ENCODE peak calls at places on chromosomes 11 and 22, in ten cellular contexts. Z is RPMI8226; M is T-helper 1 cell; A is stimulated activated CD4-positive, alpha-beta T cell treated with anti-CD3 and anti-CD28 coated beads, Interleukin-12 subunit alpha, Interleukin-12 subunit beta, amount 100 ng/mL, for 24 hours; C is activated T-cell treated with anti-CD3 and anti-CD28 coated beads for 1 hour; K is T-helper 2 cell treated with Interferon-gamma antibody and Interleukin-4, amounts not matched to agents 5 μg/mL and 100 μg/mL, for 36 hours; T is fibroblast of lung; Y is neuronal stem cell; I is WTC11; V is astrocyte of the cerebellum. O is an unnamed sample.

GRCh38 chr22:31896472-31896871 is 47.9 kb upstream of the YWHAH start:
- DNase-seq in Z (no peak), K (no peak), M (no peak), A (no peak), I (no peak), T (no peak), C (no peak), V (no peak), Y (no peak), O (no peak)

GRCh38 chr11:62104816-62105610 is 18.8 kb upstream of the INCENP start:
- DNase-seq in Y (no peak), M (no peak), C (no peak), Z (no peak), A (no peak), V (no peak), T (peak; percentile 86), K (no peak), I (no peak), O (no peak)

GRCh38 chr22:41555325-41555724 is 5.5 kb upstream of the CSDC2 start:
- DNase-seq in I (no peak), Y (no peak), C (no peak), V (no peak), T (peak; percentile 35), M (no peak), Z (peak; percentile 29), A (no peak), K (no peak), O (no peak)

GRCh38 chr11:125621995-125622394 is 3.0 kb upstream of the CHEK1 start:
- DNase-seq in A (no peak), M (no peak), K (no peak), I (no peak), T (peak; percentile 76), V (no peak), Z (no peak), C (no peak), Y (no peak), O (no peak)

GRCh38 chr22:47030143-47030641 is 267.7 kb downstream of the TBC1D22A start:
- DNase-seq in M (no peak), Z (no peak), V (no peak), I (no peak), T (no peak), A (no peak), Y (no peak), C (no peak), K (no peak), O (no peak)

GRCh38 chr11:4890279-4890678 is 8.6 kb downstream of the OR51T1 start:
- DNase-seq in V (no peak), K (no peak), A (no peak), Z (no peak), C (no peak), I (no peak), T (peak; percentile 8), Y (no peak), M (no peak), O (no peak)

GRCh38 chr11:66478823-66479740 is 1.2 kb upstream of the DPP3 start:
- DNase-seq in A (no peak), C (peak; percentile 23), Z (peak; percentile 66), Y (no peak), K (no peak), T (peak; percentile 44), M (no peak), V (no peak), I (peak; percentile 65), O (no peak)

GRCh38 chr11:86955111-86955673 is at the start of gene FZD4:
- DNase-seq in A (no peak), M (peak; percentile 14), I (peak; percentile 91), T (peak; percentile 82), V (peak; percentile 48), C (no peak), Z (peak; percentile 89), Y (peak; percentile 89), K (peak; percentile 75), O (peak; percentile 92)

GRCh38 chr11:133819114-133819513 is 26.2 kb downstream of the SPATA19 start:
- DNase-seq in I (no peak), Y (no peak), V (no peak), T (no peak), A (no peak), K (no peak), M (no peak), C (no peak), Z (peak; percentile 4), O (peak; percentile 21)

GRCh38 chr11:102470257-102470656 is 17.7 kb upstream of the TMEM123 start:
- DNase-seq in Y (no peak), M (peak; percentile 4), C (peak; percentile 14), T (no peak), A (no peak), V (no peak), Z (no peak), K (no peak), I (no peak), O (no peak)

GRCh38 chr22:32880061-32880460 is 78.6 kb downstream of the TIMP3 start:
- DNase-seq in M (no peak), C (no peak), A (no peak), Z (no peak), K (no peak), T (peak; percentile 64), I (no peak), Y (no peak), V (no peak), O (no peak)

O was measured in ecto neural progenitor cell.